ENCODE peak calls at places on chromosomes 6 and 20, in five cellular contexts. One of them, this sample, is unnamed.
A peak's percentile ranks its signal among the peaks of the same experiment; 100 is the strongest.

GRCh38 chr20:20076297-20077065 is 24.1 kb downstream of the CFAP61 start:
- DNase-seq in GM20000: no peak
- DNase-seq in H9: no peak
- DNase-seq in cardiac fibroblast: peak; percentile 70
- DNase-seq in SK-N-SH: no peak
- DNase-seq in this sample: no peak

GRCh38 chr20:37395411-37395800 is 49.5 kb downstream of the SRC start:
- DNase-seq in GM20000: no peak
- DNase-seq in H9: no peak
- DNase-seq in cardiac fibroblast: no peak
- DNase-seq in SK-N-SH: no peak
- DNase-seq in this sample: no peak

GRCh38 chr20:63265891-63266515 is 6.6 kb upstream of the ARFGAP1 start:
- DNase-seq in GM20000: no peak
- DNase-seq in H9: no peak
- DNase-seq in cardiac fibroblast: no peak
- DNase-seq in SK-N-SH: no peak
- DNase-seq in this sample: no peak

GRCh38 chr6:168171673-168172352 is 92.8 kb upstream of the FRMD1 start:
- DNase-seq in GM20000: no peak
- DNase-seq in H9: no peak
- DNase-seq in cardiac fibroblast: no peak
- DNase-seq in SK-N-SH: no peak
- DNase-seq in this sample: no peak

GRCh38 chr20:53376021-53376420 is 217.6 kb downstream of the ZNF217 start:
- DNase-seq in GM20000: no peak
- DNase-seq in H9: no peak
- DNase-seq in cardiac fibroblast: no peak
- DNase-seq in SK-N-SH: no peak
- DNase-seq in this sample: no peak

GRCh38 chr20:38241201-38241600 is 19.3 kb downstream of the KIAA1755 start:
- DNase-seq in GM20000: no peak
- DNase-seq in H9: no peak
- DNase-seq in cardiac fibroblast: no peak
- DNase-seq in SK-N-SH: no peak
- DNase-seq in this sample: no peak

GRCh38 chr6:10146723-10147451 is 268.0 kb downstream of the TFAP2A start:
- DNase-seq in GM20000: peak; percentile 59
- DNase-seq in H9: peak; percentile 53
- DNase-seq in cardiac fibroblast: peak; percentile 29
- DNase-seq in SK-N-SH: peak; percentile 29
- DNase-seq in this sample: peak; percentile 7

GRCh38 chr6:26267083-26267589 is 97.9 kb upstream of the BTN3A2 start:
- DNase-seq in GM20000: no peak
- DNase-seq in H9: no peak
- DNase-seq in cardiac fibroblast: no peak
- DNase-seq in SK-N-SH: no peak
- DNase-seq in this sample: no peak

GRCh38 chr6:52361347-52361944 is 505 bp upstream of the PAQR8 start:
- DNase-seq in GM20000: no peak
- DNase-seq in H9: no peak
- DNase-seq in cardiac fibroblast: peak; percentile 39
- DNase-seq in SK-N-SH: no peak
- DNase-seq in this sample: no peak

GRCh38 chr6:329888-330691 is 37.8 kb downstream of the DUSP22 start:
- DNase-seq in GM20000: no peak
- DNase-seq in H9: no peak
- DNase-seq in cardiac fibroblast: no peak
- DNase-seq in SK-N-SH: peak; percentile 45
- DNase-seq in this sample: no peak

GRCh38 chr6:96015791-96016776 is at the start of gene FUT9:
- DNase-seq in GM20000: no peak
- DNase-seq in H9: peak; percentile 86
- DNase-seq in cardiac fibroblast: no peak
- DNase-seq in SK-N-SH: peak; percentile 85
- DNase-seq in this sample: peak; percentile 76

GRCh38 chr20:10798811-10799210 is 125.0 kb upstream of the JAG1 start:
- DNase-seq in GM20000: no peak
- DNase-seq in H9: no peak
- DNase-seq in cardiac fibroblast: peak; percentile 23
- DNase-seq in SK-N-SH: no peak
- DNase-seq in this sample: no peak

GRCh38 chr6:36129889-36130671 is at the start of gene MAPK13:
- DNase-seq in GM20000: no peak
- DNase-seq in H9: peak; percentile 59
- DNase-seq in cardiac fibroblast: peak; percentile 66
- DNase-seq in SK-N-SH: no peak
- DNase-seq in this sample: peak; percentile 40

GRCh38 chr6:16420715-16421461 is 182.5 kb downstream of the GMPR start:
- DNase-seq in GM20000: peak; percentile 68
- DNase-seq in H9: no peak
- DNase-seq in cardiac fibroblast: peak; percentile 52
- DNase-seq in SK-N-SH: no peak
- DNase-seq in this sample: no peak

GRCh38 chr6:85250586-85251216 is 199.2 kb upstream of the NT5E start:
- DNase-seq in GM20000: no peak
- DNase-seq in H9: no peak
- DNase-seq in cardiac fibroblast: peak; percentile 57
- DNase-seq in SK-N-SH: no peak
- DNase-seq in this sample: no peak
- TF ChIP-seq CTCF in GM20000: no peak
- TF ChIP-seq CTCF in H9: no peak
- TF ChIP-seq CTCF in cardiac fibroblast: no peak
- TF ChIP-seq CTCF in SK-N-SH: no peak
- TF ChIP-seq CTCF in this sample: no peak

GRCh38 chr6:40586800-40587201 is 363 bp downstream of the LRFN2 start:
- DNase-seq in GM20000: no peak
- DNase-seq in H9: no peak
- DNase-seq in cardiac fibroblast: no peak
- DNase-seq in SK-N-SH: peak; percentile 72
- DNase-seq in this sample: peak; percentile 46

GRCh38 chr6:40586369-40586768 is 795 bp downstream of the LRFN2 start:
- DNase-seq in GM20000: no peak
- DNase-seq in H9: no peak
- DNase-seq in cardiac fibroblast: no peak
- DNase-seq in SK-N-SH: peak; percentile 62
- DNase-seq in this sample: peak; percentile 14

GRCh38 chr6:40588480-40588879 is 1.3 kb upstream of the LRFN2 start:
- DNase-seq in GM20000: no peak
- DNase-seq in H9: no peak
- DNase-seq in cardiac fibroblast: no peak
- DNase-seq in SK-N-SH: no peak
- DNase-seq in this sample: no peak

GRCh38 chr6:40587240-40588069 is at the start of gene LRFN2:
- DNase-seq in GM20000: peak; percentile 89
- DNase-seq in H9: peak; percentile 86
- DNase-seq in cardiac fibroblast: peak; percentile 59
- DNase-seq in SK-N-SH: peak; percentile 92
- DNase-seq in this sample: peak; percentile 92

DNA sequence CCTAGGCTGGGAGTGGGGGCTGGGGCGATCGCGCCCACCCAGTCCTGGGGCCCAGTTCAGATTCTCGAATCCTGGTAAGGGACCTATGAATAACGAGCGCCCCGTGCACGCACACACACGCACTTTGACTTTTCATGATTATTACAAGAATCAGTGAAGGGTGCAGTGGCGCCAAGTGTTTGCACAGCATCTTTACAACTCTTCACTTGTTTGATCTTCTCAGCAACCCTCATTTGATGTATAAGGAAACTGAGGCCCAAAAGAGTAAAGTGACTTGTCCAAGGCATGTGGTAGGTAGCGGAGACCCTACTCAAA is 863 bp upstream of the LRFN2 start:
- DNase-seq in GM20000: no peak
- DNase-seq in H9: no peak
- DNase-seq in cardiac fibroblast: no peak
- DNase-seq in SK-N-SH: no peak
- DNase-seq in this sample: no peak
- TF ChIP-seq CTCF in GM20000: no peak
- TF ChIP-seq CTCF in H9: no peak
- TF ChIP-seq CTCF in cardiac fibroblast: no peak
- TF ChIP-seq CTCF in SK-N-SH: no peak
- TF ChIP-seq CTCF in this sample: no peak

GRCh38 chr6:169186496-169187169 is 67.0 kb downstream of the THBS2 start:
- DNase-seq in GM20000: no peak
- DNase-seq in H9: no peak
- DNase-seq in cardiac fibroblast: no peak
- DNase-seq in SK-N-SH: no peak
- DNase-seq in this sample: no peak

GRCh38 chr6:169189227-169189626 is 64.4 kb downstream of the THBS2 start:
- DNase-seq in GM20000: no peak
- DNase-seq in H9: no peak
- DNase-seq in cardiac fibroblast: no peak
- DNase-seq in SK-N-SH: no peak
- DNase-seq in this sample: no peak

GRCh38 chr6:169190144-169190584 is 63.5 kb downstream of the THBS2 start:
- DNase-seq in GM20000: no peak
- DNase-seq in H9: no peak
- DNase-seq in cardiac fibroblast: peak; percentile 86
- DNase-seq in SK-N-SH: no peak
- DNase-seq in this sample: no peak

GRCh38 chr6:169189686-169190085 is 64.0 kb downstream of the THBS2 start:
- DNase-seq in GM20000: no peak
- DNase-seq in H9: no peak
- DNase-seq in cardiac fibroblast: peak; percentile 32
- DNase-seq in SK-N-SH: no peak
- DNase-seq in this sample: no peak

DNA sequence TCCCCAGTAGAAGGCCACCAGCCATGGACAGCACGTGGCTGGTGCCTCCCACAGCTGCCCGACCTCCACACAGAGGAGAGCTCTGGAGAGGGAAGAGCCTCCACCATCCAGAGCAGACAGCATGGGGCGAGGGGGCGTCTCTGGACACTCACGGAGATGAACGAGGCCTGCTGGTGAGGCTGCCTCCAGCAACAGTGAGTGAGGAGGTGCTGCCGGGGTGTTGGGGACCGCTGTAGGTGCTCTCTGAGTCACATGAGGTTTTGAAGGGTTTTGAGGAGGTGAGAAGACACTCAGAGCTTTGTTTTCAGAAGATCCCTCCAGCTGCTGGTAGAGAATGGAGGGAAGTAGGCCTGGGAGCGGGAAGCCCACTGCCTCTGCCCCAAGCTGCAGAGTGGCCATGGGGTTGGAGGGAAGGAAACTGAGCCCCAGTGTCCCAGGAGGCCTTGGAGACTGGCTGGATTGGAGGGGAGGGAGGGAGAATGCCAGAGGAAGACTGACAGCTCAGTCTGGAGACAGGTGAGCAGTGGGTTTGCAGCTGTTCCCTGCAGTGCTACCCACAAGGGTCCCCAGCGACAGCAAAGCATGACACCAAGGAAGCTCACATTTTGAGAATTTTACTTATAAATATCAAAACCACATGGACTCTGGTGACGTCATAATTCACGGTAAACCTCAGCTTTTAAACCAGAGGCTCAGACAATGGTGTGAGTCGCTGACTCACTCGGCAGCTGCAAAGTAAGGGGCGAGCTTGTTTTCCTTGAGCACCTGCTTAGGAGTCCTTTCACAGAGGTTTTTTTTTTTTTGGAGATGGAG is 65.4 kb downstream of the THBS2 start:
- DNase-seq in GM20000: no peak
- DNase-seq in H9: no peak
- DNase-seq in cardiac fibroblast: peak; percentile 98
- DNase-seq in SK-N-SH: no peak
- DNase-seq in this sample: no peak
- TF ChIP-seq CTCF in GM20000: no peak
- TF ChIP-seq CTCF in H9: no peak
- TF ChIP-seq CTCF in cardiac fibroblast: no peak
- TF ChIP-seq CTCF in SK-N-SH: no peak
- TF ChIP-seq CTCF in this sample: no peak

GRCh38 chr20:22442318-22442717 is 142.1 kb downstream of the FOXA2 start:
- DNase-seq in GM20000: no peak
- DNase-seq in H9: no peak
- DNase-seq in cardiac fibroblast: no peak
- DNase-seq in SK-N-SH: no peak
- DNase-seq in this sample: no peak

GRCh38 chr20:22437354-22437753 is 147.0 kb downstream of the FOXA2 start:
- DNase-seq in GM20000: no peak
- DNase-seq in H9: no peak
- DNase-seq in cardiac fibroblast: no peak
- DNase-seq in SK-N-SH: no peak
- DNase-seq in this sample: no peak

GRCh38 chr20:22438346-22438745 is 146.0 kb downstream of the FOXA2 start:
- DNase-seq in GM20000: no peak
- DNase-seq in H9: no peak
- DNase-seq in cardiac fibroblast: no peak
- DNase-seq in SK-N-SH: no peak
- DNase-seq in this sample: no peak

GRCh38 chr20:22438926-22439325 is 145.4 kb downstream of the FOXA2 start:
- DNase-seq in GM20000: no peak
- DNase-seq in H9: no peak
- DNase-seq in cardiac fibroblast: no peak
- DNase-seq in SK-N-SH: peak; percentile 9
- DNase-seq in this sample: no peak
- TF ChIP-seq CTCF in GM20000: no peak
- TF ChIP-seq CTCF in H9: peak; percentile 61
- TF ChIP-seq CTCF in cardiac fibroblast: peak; percentile 16
- TF ChIP-seq CTCF in SK-N-SH: peak; percentile 42
- TF ChIP-seq CTCF in this sample: no peak

DNA sequence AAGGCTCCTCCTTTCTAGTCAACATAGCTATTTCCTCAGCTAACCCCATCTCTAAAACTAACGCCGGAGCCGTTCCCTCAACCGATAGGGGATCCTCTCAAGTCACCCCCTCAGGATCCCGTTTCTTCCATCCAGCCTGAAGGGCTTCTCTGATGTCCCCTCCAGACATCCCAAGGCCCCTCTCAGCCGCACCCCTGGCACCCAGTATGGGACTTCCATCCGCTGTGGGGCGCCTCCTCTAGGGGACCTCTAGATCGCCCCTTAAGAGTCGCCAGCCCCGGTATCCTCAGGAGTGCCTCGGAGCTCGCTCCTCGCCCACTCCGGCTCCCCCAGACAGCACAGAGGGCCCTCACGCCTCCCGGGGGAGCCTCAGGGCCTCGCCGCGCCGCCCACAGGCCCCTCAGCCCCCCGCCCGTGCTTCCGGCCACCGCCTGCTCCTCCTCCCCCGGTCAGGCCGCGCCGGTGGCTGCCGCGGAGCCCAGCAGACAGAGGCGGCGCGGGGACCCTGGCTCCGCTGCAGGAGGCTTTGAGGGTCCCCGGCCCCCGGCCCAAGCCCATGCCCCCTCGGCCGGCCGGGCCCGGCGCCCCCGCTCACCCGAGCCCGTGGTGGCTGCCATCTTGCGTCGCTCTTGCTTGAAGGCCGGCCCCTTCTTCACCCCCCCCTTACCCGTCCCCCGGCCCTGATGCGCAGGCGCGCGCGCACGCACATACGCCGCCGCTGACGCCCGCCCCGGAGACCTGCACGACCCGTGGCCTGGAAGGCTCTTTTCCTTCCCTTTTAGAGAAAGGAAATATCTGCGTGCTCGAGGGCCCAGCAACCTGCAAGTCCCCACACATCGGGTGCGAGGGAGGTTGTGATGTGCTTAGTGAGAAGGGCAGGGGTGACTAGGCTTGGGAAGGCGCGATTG is at the start of gene UBE2V1:
- DNase-seq in GM20000: peak; percentile 94
- DNase-seq in H9: peak; percentile 88
- DNase-seq in cardiac fibroblast: peak; percentile 87
- DNase-seq in SK-N-SH: peak; percentile 97
- DNase-seq in this sample: peak; percentile 88
- TF ChIP-seq CTCF in GM20000: peak; percentile 33
- TF ChIP-seq CTCF in H9: peak; percentile 34
- TF ChIP-seq CTCF in cardiac fibroblast: peak; percentile 47
- TF ChIP-seq CTCF in SK-N-SH: peak; percentile 56
- TF ChIP-seq CTCF in this sample: no peak

GRCh38 chr6:144219056-144219685 is 66.0 kb upstream of the UTRN start:
- DNase-seq in GM20000: peak; percentile 59
- DNase-seq in H9: no peak
- DNase-seq in cardiac fibroblast: peak; percentile 75
- DNase-seq in SK-N-SH: peak; percentile 34
- DNase-seq in this sample: no peak
- TF ChIP-seq CTCF in GM20000: peak; percentile 17
- TF ChIP-seq CTCF in H9: peak; percentile 75
- TF ChIP-seq CTCF in cardiac fibroblast: peak; percentile 63
- TF ChIP-seq CTCF in SK-N-SH: peak; percentile 72
- TF ChIP-seq CTCF in this sample: peak; percentile 51